ENCODE peak calls at places on chromosomes 6 and 20, in five cellular contexts. U, V, W, N and R are unnamed samples.

GRCh38 chr6:170098428-170099170 is 192.3 kb downstream of the DLL1 start:
- DNase-seq in U (no peak), V (peak; percentile 5), W (no peak), N (no peak), R (no peak)

GRCh38 chr6:48563426-48563825 is 452.4 kb upstream of the PTCHD4 start:
- DNase-seq in U (no peak), V (no peak), W (no peak), N (no peak), R (no peak)

GRCh38 chr6:53095270-53095669 is 30.1 kb downstream of the FBXO9 start:
- DNase-seq in U (no peak), V (no peak), W (no peak), N (no peak), R (no peak)

GRCh38 chr20:47111576-47111975 is 216.9 kb downstream of the EYA2 start:
- DNase-seq in U (no peak), V (no peak), W (no peak), N (peak; percentile 20), R (no peak)

GRCh38 chr20:63269724-63270123 is 2.9 kb upstream of the ARFGAP1 start:
- DNase-seq in U (no peak), V (no peak), W (no peak), N (no peak), R (no peak)

GRCh38 chr6:16153451-16153850 is 24.6 kb downstream of the MYLIP start:
- DNase-seq in U (no peak), V (no peak), W (no peak), N (no peak), R (no peak)

GRCh38 chr6:44349904-44350649 is 7.6 kb downstream of the SPATS1 start:
- DNase-seq in U (no peak), V (no peak), W (no peak), N (no peak), R (no peak)

GRCh38 chr20:40443731-40444130 is 245.3 kb downstream of the MAFB start:
- DNase-seq in U (no peak), V (no peak), W (no peak), N (no peak), R (peak; percentile 40)

GRCh38 chr20:45972500-45973183 is 639 bp upstream of the ZNF335 start:
- DNase-seq in U (no peak), V (peak; percentile 13), W (no peak), N (peak; percentile 99), R (no peak)

GRCh38 chr20:46084805-46085792 is 4.7 kb downstream of the NCOA5 start:
- DNase-seq in U (no peak), V (peak; percentile 37), W (no peak), N (peak; percentile 71), R (no peak)

GRCh38 chr6:112429226-112429625 is 82.1 kb downstream of the RFPL4B start:
- DNase-seq in U (no peak), V (no peak), W (peak; percentile 38), N (no peak), R (no peak)

GRCh38 chr6:27205375-27206278 is 41.9 kb upstream of the PRSS16 start:
- DNase-seq in U (peak; percentile 49), V (no peak), W (peak; percentile 64), N (peak; percentile 17), R (no peak)

GRCh38 chr20:33724439-33725094 is 4.5 kb upstream of the PXMP4 start:
- DNase-seq in U (no peak), V (no peak), W (no peak), N (no peak), R (no peak)

GRCh38 chr6:93789532-93789931 is 370.2 kb upstream of the EPHA7 start:
- DNase-seq in U (no peak), V (no peak), W (no peak), N (peak; percentile 32), R (no peak)

GRCh38 chr20:24951536-24952047 is 2.5 kb downstream of the CST7 start:
- DNase-seq in U (no peak), V (no peak), W (no peak), N (no peak), R (peak; percentile 74)

GRCh38 chr6:98833101-98834059 is 994 bp upstream of the POU3F2 start:
- DNase-seq in U (no peak), V (no peak), W (no peak), N (peak; percentile 63), R (no peak)

DNA sequence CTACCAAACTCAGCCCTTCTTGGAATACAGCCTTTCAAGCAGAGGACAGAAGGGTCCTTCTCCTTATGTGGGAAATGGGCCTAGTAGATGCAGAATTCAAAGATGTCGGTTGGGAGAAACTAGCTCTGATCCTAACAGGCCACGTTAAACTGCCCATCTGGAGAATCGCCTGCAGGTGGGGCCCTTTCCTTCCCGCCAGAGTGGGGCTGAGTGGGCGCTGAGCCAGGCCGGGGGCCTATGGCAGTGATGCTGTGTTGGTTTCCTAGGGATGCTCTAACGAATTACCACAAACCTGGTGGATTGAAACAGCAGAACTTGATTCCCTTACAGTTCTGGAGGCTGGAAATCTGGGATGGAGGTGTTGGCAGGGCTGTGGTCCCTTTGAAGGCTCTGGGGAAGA is 9.1 kb downstream of the MAPK13 start:
- DNase-seq in U (no peak), V (no peak), W (no peak), N (peak; percentile 26), R (no peak)
- TF ChIP-seq CTCF in U (peak; percentile 15), V (no peak), W (peak; percentile 67), N (peak; percentile 6), R (peak; percentile 25)

DNA sequence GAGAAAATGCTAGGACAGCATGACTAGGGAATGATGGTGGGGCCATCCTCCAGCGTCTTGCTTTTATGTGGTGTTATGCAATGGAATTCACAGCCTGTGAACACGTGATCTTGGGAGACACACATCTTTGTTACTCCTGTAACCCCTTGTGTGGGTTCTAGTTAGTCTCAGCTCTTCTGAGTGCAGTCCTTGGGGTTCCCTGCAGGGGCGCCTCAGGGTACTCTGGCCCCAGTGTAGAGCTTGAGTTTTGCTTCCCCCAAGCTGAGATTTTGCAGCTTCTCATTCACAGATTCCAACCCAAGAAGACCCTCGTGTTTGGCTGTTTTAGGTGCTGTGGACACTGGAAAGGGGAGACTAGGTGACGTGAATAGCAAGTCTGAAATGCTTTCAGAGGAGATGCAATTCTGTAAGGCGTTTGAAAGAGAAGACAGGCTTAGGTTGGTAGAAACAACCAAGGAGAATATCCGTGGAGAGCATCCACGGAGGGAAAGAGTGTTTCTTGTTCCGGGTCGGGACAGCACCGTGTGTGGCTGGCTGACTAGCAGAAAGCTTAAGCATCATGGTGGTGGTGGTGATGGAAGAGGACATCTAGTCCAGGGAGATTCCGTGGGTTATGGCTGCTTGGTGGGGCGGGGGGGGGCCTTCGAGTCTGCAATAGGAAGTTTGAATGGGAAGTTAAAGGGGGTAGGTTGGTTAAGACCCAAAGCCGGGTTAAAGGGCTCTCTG is 30.1 kb downstream of the DUSP22 start:
- DNase-seq in U (peak; percentile 86), V (peak; percentile 9), W (no peak), N (no peak), R (no peak)
- TF ChIP-seq CTCF in U (peak; percentile 74), V (no peak), W (no peak), N (no peak), R (no peak)

GRCh38 chr6:159004592-159004991 is 4.6 kb upstream of the RSPH3 start:
- DNase-seq in U (no peak), V (no peak), W (no peak), N (no peak), R (no peak)

GRCh38 chr6:159002432-159003160 is 2.6 kb upstream of the RSPH3 start:
- DNase-seq in U (no peak), V (no peak), W (peak; percentile 55), N (peak; percentile 58), R (no peak)

GRCh38 chr6:158996863-158997262 is 3.1 kb downstream of the RSPH3 start:
- DNase-seq in U (no peak), V (no peak), W (no peak), N (peak; percentile 9), R (no peak)

GRCh38 chr6:158999154-158999668 is 791 bp downstream of the RSPH3 start:
- DNase-seq in U (no peak), V (no peak), W (no peak), N (no peak), R (peak; percentile 85)

GRCh38 chr6:158999669-159000403 is at the start of gene RSPH3:
- DNase-seq in U (peak; percentile 97), V (peak; percentile 97), W (peak; percentile 91), N (peak; percentile 97), R (peak; percentile 96)
- TF ChIP-seq CTCF in U (peak; percentile 4), V (no peak), W (peak; percentile 15), N (no peak), R (peak; percentile 35)

GRCh38 chr6:71457883-71458282 is 169.3 kb downstream of the OGFRL1 start:
- DNase-seq in U (peak; percentile 17), V (no peak), W (no peak), N (no peak), R (no peak)
- TF ChIP-seq CTCF in U (no peak), V (no peak), W (no peak), N (no peak), R (no peak)

GRCh38 chr6:30719791-30720737 is at the start of gene TUBB:
- DNase-seq in U (peak; percentile 98), V (peak; percentile 98), W (peak; percentile 98), N (peak; percentile 99), R (peak; percentile 98)
- TF ChIP-seq CTCF in U (no peak), V (peak; percentile 63), W (peak; percentile 27), N (no peak), R (no peak)